ENCODE peak calls at places on chromosomes 16 and 17, in five cellular contexts. K is hepatocyte, Q is endodermal cell, A is HepG2, Z is body of pancreas. X is an unnamed sample.

GRCh38 chr16:48099455-48099854 is 56.3 kb downstream of the ABCC12 start:
- DNase-seq in A (no peak), K (no peak), Z (no peak), Q (peak; percentile 69), X (peak; percentile 33)

GRCh38 chr17:73841431-73842060 is 197.3 kb upstream of the SDK2 start:
- DNase-seq in K (peak; percentile 17), Q (peak; percentile 90), Z (no peak), A (peak; percentile 31), X (peak; percentile 32)

GRCh38 chr17:52383493-52384100 is 225.1 kb upstream of the CA10 start:
- DNase-seq in Q (peak; percentile 96), A (peak; percentile 71), K (peak; percentile 88), Z (peak; percentile 74), X (peak; percentile 55)

GRCh38 chr16:49492090-49492801 is 118.6 kb downstream of the C16orf78 start:
- DNase-seq in K (peak; percentile 63), A (no peak), Z (peak; percentile 53), Q (peak; percentile 92), X (peak; percentile 39)

GRCh38 chr17:50944902-50945720 is 79.0 kb upstream of the TOB1 start:
- DNase-seq in Q (no peak), Z (no peak), A (no peak), K (no peak), X (no peak)

GRCh38 chr17:77802811-77803220 is 155.7 kb upstream of the TNRC6C start:
- DNase-seq in K (peak; percentile 77), Z (peak; percentile 29), A (no peak), Q (peak; percentile 87), X (peak; percentile 67)

GRCh38 chr16:84970447-84971127 is 40.7 kb downstream of the ZDHHC7 start:
- DNase-seq in Z (peak; percentile 85), A (peak; percentile 73), Q (peak; percentile 94), K (peak; percentile 86), X (peak; percentile 80)

GRCh38 chr16:87806608-87807546 is 41.1 kb upstream of the KLHDC4 start:
- DNase-seq in Z (peak; percentile 65), A (peak; percentile 61), Q (peak; percentile 75), K (peak; percentile 86), X (peak; percentile 94)

GRCh38 chr16:88192601-88193000 is 190.2 kb upstream of the ZNF469 start:
- DNase-seq in A (no peak), Z (no peak), K (no peak), Q (no peak), X (no peak)

GRCh38 chr17:11996722-11997146 is 541 bp downstream of the ZNF18 start:
- DNase-seq in Q (no peak), A (peak; percentile 39), Z (peak; percentile 55), K (peak; percentile 49), X (peak; percentile 72)

GRCh38 chr17:30477758-30478115 is 529 bp downstream of the GOSR1 start:
- DNase-seq in Z (no peak), A (peak; percentile 9), Q (no peak), K (peak; percentile 35), X (peak; percentile 73)

GRCh38 chr17:78736526-78737079 is 45.5 kb downstream of the CYTH1 start:
- DNase-seq in A (no peak), Z (peak; percentile 96), Q (peak; percentile 94), K (peak; percentile 86), X (no peak)

GRCh38 chr17:16286009-16286946 is 67.0 kb downstream of the CENPV start:
- DNase-seq in A (peak; percentile 99), Z (peak; percentile 83), K (peak; percentile 92), Q (peak; percentile 95), X (peak; percentile 98)

GRCh38 chr17:67245073-67245693 is at the start of gene HELZ:
- DNase-seq in Q (peak; percentile 92), K (peak; percentile 95), Z (peak; percentile 82), A (peak; percentile 92), X (peak; percentile 92)

GRCh38 chr16:20075243-20075642 is 1.6 kb upstream of the GPR139 start:
- DNase-seq in Z (no peak), A (no peak), K (no peak), Q (no peak), X (no peak)

GRCh38 chr17:67920212-67920611 is 76.1 kb downstream of the C17orf58 start:
- DNase-seq in Q (no peak), A (no peak), Z (no peak), K (no peak), X (no peak)

GRCh38 chr17:77755410-77755963 is 203.0 kb upstream of the TNRC6C start:
- DNase-seq in A (no peak), Q (peak; percentile 28), K (no peak), Z (no peak), X (no peak)

GRCh38 chr16:13808075-13808474 is 111.9 kb upstream of the ERCC4 start:
- DNase-seq in Q (no peak), A (no peak), K (no peak), Z (no peak), X (no peak)

GRCh38 chr17:6657633-6658287 is 6.2 kb downstream of the C17orf100 start:
- DNase-seq in K (no peak), Q (no peak), Z (no peak), A (no peak), X (no peak)

GRCh38 chr16:17927015-17927414 is 409.5 kb downstream of the NPIPA8 start:
- DNase-seq in Z (no peak), K (no peak), Q (no peak), A (no peak), X (no peak)

GRCh38 chr16:55682086-55682485 is 26.3 kb downstream of the SLC6A2 start:
- DNase-seq in Q (no peak), K (no peak), Z (no peak), A (no peak), X (no peak)

GRCh38 chr17:17342242-17342945 is 39.2 kb downstream of the NT5M start:
- DNase-seq in K (peak; percentile 10), Q (peak; percentile 59), A (no peak), Z (no peak), X (no peak)

GRCh38 chr16:762595-763268 is 2.2 kb downstream of the MSLN start:
- DNase-seq in Q (no peak), Z (no peak), K (no peak), A (no peak), X (no peak)

GRCh38 chr16:4115209-4115940 is 867 bp downstream of the ADCY9 start:
- DNase-seq in Z (peak; percentile 74), Q (peak; percentile 86), K (peak; percentile 85), A (no peak), X (peak; percentile 92)

DNA sequence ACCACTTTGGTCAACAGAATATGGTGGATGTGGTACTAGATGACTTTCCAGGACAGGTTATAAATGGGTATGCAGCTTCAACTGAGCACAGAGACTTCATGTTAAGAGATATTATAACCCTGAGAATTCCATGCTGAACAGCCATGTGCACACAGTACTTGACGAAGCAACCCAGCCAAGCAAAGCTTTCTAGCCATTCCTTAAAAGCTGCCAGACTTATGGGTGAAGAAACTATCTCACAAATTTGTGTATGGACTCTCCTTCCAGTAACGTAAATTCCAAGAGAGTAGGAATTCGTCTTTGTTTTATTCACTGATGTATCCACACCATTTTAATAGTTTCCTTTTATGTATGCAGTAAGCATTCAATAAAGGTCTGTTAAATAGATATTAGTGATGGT is 76.1 kb downstream of the KANSL1 start:
- DNase-seq in K (no peak), A (no peak), Q (no peak), Z (no peak), X (no peak)
- H3K4me1 ChIP-seq in K (no peaks in the 10 kb centered on the region), A (peaks cover 39% of the 10 kb centered on the region), Q (peaks cover 4% of the 10 kb centered on the region), Z (peaks cover 70% of the 10 kb centered on the region), X (peaks cover 6% of the 10 kb centered on the region)

GRCh38 chr17:79798296-79799173 is 1.7 kb upstream of the CBX8 start:
- DNase-seq in Q (peak; percentile 82), Z (no peak), K (peak; percentile 57), A (no peak), X (peak; percentile 67)
- H3K4me1 ChIP-seq in Q (peaks cover 15% of the 10 kb centered on the region), Z (peaks cover 58% of the 10 kb centered on the region), K (peaks cover 40% of the 10 kb centered on the region), A (peaks cover 64% of the 10 kb centered on the region), X (peaks cover 6% of the 10 kb centered on the region)

DNA sequence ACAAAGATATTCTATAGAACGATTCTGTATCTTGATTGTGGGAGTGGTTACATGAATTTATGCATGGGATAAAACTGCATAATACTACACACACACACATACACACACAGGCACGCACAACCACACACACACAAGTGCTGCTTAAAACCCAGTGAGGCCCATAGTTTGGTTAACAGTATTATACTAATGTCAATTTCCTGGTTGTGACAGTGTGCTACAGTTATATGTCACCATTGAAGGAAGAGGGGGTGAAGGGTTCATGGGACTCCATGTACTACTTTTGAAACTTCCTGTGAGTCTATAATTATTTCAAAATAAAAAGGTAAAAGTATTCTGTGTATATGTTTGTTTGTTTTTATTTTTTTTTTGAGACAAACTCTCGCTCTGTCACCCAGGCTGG is 8.1 kb downstream of the ZC3H7A start:
- DNase-seq in Q (no peak), K (no peak), A (no peak), Z (no peak), X (no peak)
- H3K4me1 ChIP-seq in Q (peaks cover 24% of the 10 kb centered on the region), K (peaks cover 40% of the 10 kb centered on the region), A (peaks cover 99% of the 10 kb centered on the region), Z (peaks cover 56% of the 10 kb centered on the region), X (peaks cover 16% of the 10 kb centered on the region)

GRCh38 chr17:40516581-40517285 is 15.3 kb upstream of the TNS4 start:
- DNase-seq in Q (peak; percentile 74), Z (no peak), K (no peak), A (peak; percentile 93), X (peak; percentile 67)
- H3K4me1 ChIP-seq in Q (peaks cover 9% of the 10 kb centered on the region), Z (no peaks in the 10 kb centered on the region), K (no peaks in the 10 kb centered on the region), A (peaks cover 80% of the 10 kb centered on the region), X (peaks cover 45% of the 10 kb centered on the region)

GRCh38 chr17:2251098-2251497 is 52.5 kb downstream of the SMG6 start:
- DNase-seq in Q (no peak), Z (no peak), A (no peak), K (no peak), X (no peak)
- H3K4me1 ChIP-seq in Q (no peaks in the 10 kb centered on the region), Z (no peaks in the 10 kb centered on the region), A (peaks cover 7% of the 10 kb centered on the region), K (no peaks in the 10 kb centered on the region), X (peaks cover 24% of the 10 kb centered on the region)

X was measured in GM23248.